ENCODE peak calls at places on chromosomes 12 and 14, in seven cellular contexts. One of them, this sample, is unnamed.

GRCh38 chr14:54565236-54566151 is 1.4 kb upstream of the SAMD4A start:
- DNase-seq in pancreas: peak
- DNase-seq in OCI-LY7: peak
- DNase-seq in AG04450: peak
- DNase-seq in heart left ventricle: peak
- DNase-seq in AG10803: peak
- DNase-seq in fibroblast of lung: peak
- DNase-seq in this sample: no peak

GRCh38 chr12:69655616-69656336 is 43.3 kb downstream of the BEST3 start:
- DNase-seq in OCI-LY7: no peak
- DNase-seq in heart left ventricle: no peak
- DNase-seq in AG04450: peak
- DNase-seq in fibroblast of lung: peak
- DNase-seq in pancreas: no peak
- DNase-seq in AG10803: peak
- DNase-seq in this sample: no peak

GRCh38 chr14:28375295-28375694 is 391.3 kb upstream of the FOXG1 start:
- DNase-seq in pancreas: no peak
- DNase-seq in AG04450: no peak
- DNase-seq in fibroblast of lung: peak
- DNase-seq in AG10803: no peak
- DNase-seq in heart left ventricle: no peak
- DNase-seq in OCI-LY7: no peak
- DNase-seq in this sample: peak

GRCh38 chr14:99742074-99742473 is 51.1 kb upstream of the EML1 start:
- DNase-seq in heart left ventricle: no peak
- DNase-seq in AG04450: no peak
- DNase-seq in AG10803: no peak
- DNase-seq in pancreas: no peak
- DNase-seq in fibroblast of lung: no peak
- DNase-seq in OCI-LY7: no peak
- DNase-seq in this sample: no peak

GRCh38 chr14:97077253-97077653 is 280.1 kb downstream of the VRK1 start:
- DNase-seq in pancreas: no peak
- DNase-seq in AG04450: no peak
- DNase-seq in heart left ventricle: peak
- DNase-seq in fibroblast of lung: peak
- DNase-seq in OCI-LY7: no peak
- DNase-seq in AG10803: peak
- DNase-seq in this sample: peak

GRCh38 chr14:103699901-103700752 is 15.1 kb downstream of the XRCC3 start:
- DNase-seq in fibroblast of lung: no peak
- DNase-seq in OCI-LY7: no peak
- DNase-seq in AG10803: no peak
- DNase-seq in AG04450: no peak
- DNase-seq in heart left ventricle: peak
- DNase-seq in pancreas: no peak
- DNase-seq in this sample: no peak

GRCh38 chr12:102461501-102461900 is 18.9 kb downstream of the IGF1 start:
- DNase-seq in AG04450: no peak
- DNase-seq in AG10803: no peak
- DNase-seq in OCI-LY7: no peak
- DNase-seq in pancreas: no peak
- DNase-seq in fibroblast of lung: no peak
- DNase-seq in heart left ventricle: no peak
- DNase-seq in this sample: no peak

GRCh38 chr12:124833693-124834122 is 30.0 kb downstream of the SCARB1 start:
- DNase-seq in pancreas: no peak
- DNase-seq in AG10803: no peak
- DNase-seq in OCI-LY7: no peak
- DNase-seq in heart left ventricle: no peak
- DNase-seq in AG04450: no peak
- DNase-seq in fibroblast of lung: no peak
- DNase-seq in this sample: no peak

GRCh38 chr12:117100251-117100650 is 1.0 kb upstream of the TESC start:
- DNase-seq in pancreas: no peak
- DNase-seq in AG04450: no peak
- DNase-seq in heart left ventricle: no peak
- DNase-seq in OCI-LY7: no peak
- DNase-seq in AG10803: no peak
- DNase-seq in fibroblast of lung: no peak
- DNase-seq in this sample: no peak

GRCh38 chr14:72941286-72941985 is 15.2 kb downstream of the DCAF4 start:
- DNase-seq in pancreas: no peak
- DNase-seq in OCI-LY7: no peak
- DNase-seq in AG10803: no peak
- DNase-seq in heart left ventricle: no peak
- DNase-seq in AG04450: no peak
- DNase-seq in fibroblast of lung: no peak
- DNase-seq in this sample: no peak

GRCh38 chr12:126667340-126667739 is 1599.6 kb upstream of the TMEM132C start:
- DNase-seq in fibroblast of lung: peak
- DNase-seq in AG04450: no peak
- DNase-seq in heart left ventricle: no peak
- DNase-seq in AG10803: peak
- DNase-seq in OCI-LY7: no peak
- DNase-seq in pancreas: no peak
- DNase-seq in this sample: no peak

GRCh38 chr12:20212658-20213387 is 155.5 kb upstream of the PDE3A start:
- DNase-seq in AG04450: peak
- DNase-seq in fibroblast of lung: peak
- DNase-seq in AG10803: peak
- DNase-seq in OCI-LY7: no peak
- DNase-seq in heart left ventricle: peak
- DNase-seq in pancreas: peak
- DNase-seq in this sample: no peak
- H3K4me3 ChIP-seq in AG04450: no peak
- H3K4me3 ChIP-seq in fibroblast of lung: no peak
- H3K4me3 ChIP-seq in AG10803: no peak
- H3K4me3 ChIP-seq in OCI-LY7: no peak
- H3K4me3 ChIP-seq in heart left ventricle: no peak
- H3K4me3 ChIP-seq in pancreas: no peak
- H3K4me3 ChIP-seq in this sample: no peak

GRCh38 chr12:7130537-7130790 is 293 bp downstream of the CLSTN3 start:
- DNase-seq in AG04450: no peak
- DNase-seq in pancreas: no peak
- DNase-seq in AG10803: no peak
- DNase-seq in heart left ventricle: no peak
- DNase-seq in OCI-LY7: no peak
- DNase-seq in fibroblast of lung: no peak
- DNase-seq in this sample: no peak

GRCh38 chr12:7128681-7129593 is at the start of gene RBP5:
- DNase-seq in OCI-LY7: no peak
- DNase-seq in fibroblast of lung: no peak
- DNase-seq in AG04450: no peak
- DNase-seq in AG10803: no peak
- DNase-seq in heart left ventricle: no peak
- DNase-seq in pancreas: no peak
- DNase-seq in this sample: no peak

GRCh38 chr12:7129647-7130536 is at the start of gene CLSTN3:
- DNase-seq in pancreas: peak
- DNase-seq in AG10803: peak
- DNase-seq in heart left ventricle: peak
- DNase-seq in fibroblast of lung: peak
- DNase-seq in AG04450: no peak
- DNase-seq in OCI-LY7: peak
- DNase-seq in this sample: peak

GRCh38 chr12:7130791-7131501 is 775 bp downstream of the CLSTN3 start:
- DNase-seq in AG04450: no peak
- DNase-seq in heart left ventricle: peak
- DNase-seq in OCI-LY7: peak
- DNase-seq in fibroblast of lung: peak
- DNase-seq in AG10803: peak
- DNase-seq in pancreas: peak
- DNase-seq in this sample: no peak

GRCh38 chr12:7131502-7131866 is 1.3 kb downstream of the CLSTN3 start:
- DNase-seq in fibroblast of lung: no peak
- DNase-seq in pancreas: no peak
- DNase-seq in AG10803: no peak
- DNase-seq in OCI-LY7: no peak
- DNase-seq in AG04450: no peak
- DNase-seq in heart left ventricle: no peak
- DNase-seq in this sample: peak
- H3K4me3 ChIP-seq in fibroblast of lung: peak
- H3K4me3 ChIP-seq in pancreas: no peak
- H3K4me3 ChIP-seq in AG10803: no peak
- H3K4me3 ChIP-seq in OCI-LY7: peak
- H3K4me3 ChIP-seq in AG04450: peak
- H3K4me3 ChIP-seq in heart left ventricle: no peak
- H3K4me3 ChIP-seq in this sample: peak

GRCh38 chr12:95088339-95088738 is 14.9 kb upstream of the NR2C1 start:
- DNase-seq in AG04450: no peak
- DNase-seq in pancreas: no peak
- DNase-seq in OCI-LY7: no peak
- DNase-seq in fibroblast of lung: no peak
- DNase-seq in heart left ventricle: no peak
- DNase-seq in AG10803: peak
- DNase-seq in this sample: no peak

GRCh38 chr12:95083938-95084337 is 10.5 kb upstream of the NR2C1 start:
- DNase-seq in AG04450: peak
- DNase-seq in AG10803: peak
- DNase-seq in heart left ventricle: no peak
- DNase-seq in OCI-LY7: no peak
- DNase-seq in fibroblast of lung: peak
- DNase-seq in pancreas: no peak
- DNase-seq in this sample: no peak

GRCh38 chr12:95085612-95086011 is 12.2 kb upstream of the NR2C1 start:
- DNase-seq in fibroblast of lung: no peak
- DNase-seq in AG04450: no peak
- DNase-seq in heart left ventricle: no peak
- DNase-seq in OCI-LY7: no peak
- DNase-seq in AG10803: no peak
- DNase-seq in pancreas: no peak
- DNase-seq in this sample: no peak

GRCh38 chr12:95083471-95083870 is 10.1 kb upstream of the NR2C1 start:
- DNase-seq in heart left ventricle: no peak
- DNase-seq in pancreas: no peak
- DNase-seq in OCI-LY7: no peak
- DNase-seq in AG04450: no peak
- DNase-seq in AG10803: peak
- DNase-seq in fibroblast of lung: peak
- DNase-seq in this sample: no peak
- H3K4me3 ChIP-seq in heart left ventricle: no peak
- H3K4me3 ChIP-seq in pancreas: no peak
- H3K4me3 ChIP-seq in OCI-LY7: no peak
- H3K4me3 ChIP-seq in AG04450: no peak
- H3K4me3 ChIP-seq in AG10803: no peak
- H3K4me3 ChIP-seq in fibroblast of lung: no peak
- H3K4me3 ChIP-seq in this sample: no peak

GRCh38 chr12:120331390-120331789 is 3.8 kb upstream of the PLA2G1B start:
- DNase-seq in heart left ventricle: no peak
- DNase-seq in fibroblast of lung: no peak
- DNase-seq in AG10803: no peak
- DNase-seq in AG04450: no peak
- DNase-seq in OCI-LY7: no peak
- DNase-seq in pancreas: no peak
- DNase-seq in this sample: no peak
- H3K4me3 ChIP-seq in heart left ventricle: no peak
- H3K4me3 ChIP-seq in fibroblast of lung: no peak
- H3K4me3 ChIP-seq in AG10803: no peak
- H3K4me3 ChIP-seq in AG04450: no peak
- H3K4me3 ChIP-seq in OCI-LY7: no peak
- H3K4me3 ChIP-seq in pancreas: no peak
- H3K4me3 ChIP-seq in this sample: no peak

DNA sequence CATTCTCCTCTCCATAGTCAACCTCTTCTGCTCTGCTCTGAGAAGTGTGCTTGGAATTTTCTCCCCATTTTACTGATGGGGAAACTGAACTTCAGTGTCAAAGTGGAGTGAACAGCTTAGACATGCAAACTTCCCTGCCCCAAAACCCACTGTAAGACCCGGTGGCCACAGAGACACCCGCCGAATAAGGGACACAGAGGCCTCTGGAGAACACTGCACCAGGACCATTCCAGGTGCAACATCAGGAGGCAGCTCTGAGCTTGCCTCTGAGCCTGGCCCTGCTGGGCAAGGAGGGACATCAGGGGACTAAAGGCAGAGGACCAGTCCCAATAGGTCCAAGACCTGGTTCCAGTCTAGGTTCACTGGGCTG is 1.7 kb downstream of the HDAC7 start:
- DNase-seq in fibroblast of lung: no peak
- DNase-seq in pancreas: no peak
- DNase-seq in heart left ventricle: no peak
- DNase-seq in AG04450: no peak
- DNase-seq in AG10803: no peak
- DNase-seq in OCI-LY7: no peak
- DNase-seq in this sample: no peak
- H3K4me3 ChIP-seq in fibroblast of lung: peak
- H3K4me3 ChIP-seq in pancreas: no peak
- H3K4me3 ChIP-seq in heart left ventricle: peak
- H3K4me3 ChIP-seq in AG04450: peak
- H3K4me3 ChIP-seq in AG10803: peak
- H3K4me3 ChIP-seq in OCI-LY7: peak
- H3K4me3 ChIP-seq in this sample: peak

GRCh38 chr14:89165810-89166209 is 251.2 kb downstream of the FOXN3 start:
- DNase-seq in OCI-LY7: no peak
- DNase-seq in heart left ventricle: no peak
- DNase-seq in fibroblast of lung: no peak
- DNase-seq in AG04450: no peak
- DNase-seq in pancreas: no peak
- DNase-seq in AG10803: no peak
- DNase-seq in this sample: no peak

GRCh38 chr14:89166650-89167049 is 250.4 kb downstream of the FOXN3 start:
- DNase-seq in OCI-LY7: no peak
- DNase-seq in fibroblast of lung: no peak
- DNase-seq in pancreas: no peak
- DNase-seq in AG04450: no peak
- DNase-seq in AG10803: no peak
- DNase-seq in heart left ventricle: no peak
- DNase-seq in this sample: no peak

GRCh38 chr14:89163237-89163636 is 253.8 kb downstream of the FOXN3 start:
- DNase-seq in heart left ventricle: no peak
- DNase-seq in AG04450: no peak
- DNase-seq in fibroblast of lung: no peak
- DNase-seq in OCI-LY7: no peak
- DNase-seq in AG10803: no peak
- DNase-seq in pancreas: no peak
- DNase-seq in this sample: no peak

GRCh38 chr14:89164168-89165074 is 252.6 kb downstream of the FOXN3 start:
- DNase-seq in OCI-LY7: no peak
- DNase-seq in AG04450: no peak
- DNase-seq in AG10803: no peak
- DNase-seq in heart left ventricle: no peak
- DNase-seq in fibroblast of lung: no peak
- DNase-seq in pancreas: no peak
- DNase-seq in this sample: no peak

GRCh38 chr14:89165189-89165809 is 251.7 kb downstream of the FOXN3 start:
- DNase-seq in heart left ventricle: no peak
- DNase-seq in pancreas: no peak
- DNase-seq in AG04450: no peak
- DNase-seq in AG10803: no peak
- DNase-seq in OCI-LY7: peak
- DNase-seq in fibroblast of lung: no peak
- DNase-seq in this sample: no peak
- H3K4me3 ChIP-seq in heart left ventricle: peak
- H3K4me3 ChIP-seq in pancreas: no peak
- H3K4me3 ChIP-seq in AG04450: no peak
- H3K4me3 ChIP-seq in AG10803: peak
- H3K4me3 ChIP-seq in OCI-LY7: peak
- H3K4me3 ChIP-seq in fibroblast of lung: peak
- H3K4me3 ChIP-seq in this sample: no peak

This sample was measured in Jurkat, Clone E6-1.